ENCODE peak calls at places on chromosomes 2 and 18, in eight cellular contexts. One of them, this sample, is unnamed.

GRCh38 chr18:28036481-28036880 is 140.4 kb downstream of the CDH2 start:
- DNase-seq in HTR-8/SVneo: no peak
- DNase-seq in neuronal stem cell: peak; percentile 71
- DNase-seq in cardiac muscle cell: no peak
- DNase-seq in activated T-cell treated with anti-CD3 and anti-CD28 coated beads for 4 hours: no peak
- DNase-seq in islet precursor cell: no peak
- DNase-seq in NCI-H2171 treated with DMSO at 0.1 percent for 48 hours: no peak
- DNase-seq in sigmoid colon: no peak
- DNase-seq in this sample: no peak

GRCh38 chr2:72745679-72746368 is 80.0 kb downstream of the EXOC6B start:
- DNase-seq in activated T-cell treated with anti-CD3 and anti-CD28 coated beads for 4 hours: no peak
- DNase-seq in NCI-H2171 treated with DMSO at 0.1 percent for 48 hours: peak; percentile 59
- DNase-seq in neuronal stem cell: peak; percentile 51
- DNase-seq in cardiac muscle cell: peak; percentile 87
- DNase-seq in sigmoid colon: no peak
- DNase-seq in HTR-8/SVneo: peak; percentile 37
- DNase-seq in islet precursor cell: no peak
- DNase-seq in this sample: no peak

GRCh38 chr18:78589916-78590437 is 389.6 kb upstream of the SALL3 start:
- DNase-seq in HTR-8/SVneo: no peak
- DNase-seq in islet precursor cell: peak; percentile 28
- DNase-seq in NCI-H2171 treated with DMSO at 0.1 percent for 48 hours: no peak
- DNase-seq in activated T-cell treated with anti-CD3 and anti-CD28 coated beads for 4 hours: no peak
- DNase-seq in neuronal stem cell: no peak
- DNase-seq in cardiac muscle cell: no peak
- DNase-seq in sigmoid colon: no peak
- DNase-seq in this sample: no peak

GRCh38 chr2:112290638-112291037 is 15.2 kb downstream of the ZC3H6 start:
- DNase-seq in HTR-8/SVneo: no peak
- DNase-seq in islet precursor cell: no peak
- DNase-seq in neuronal stem cell: no peak
- DNase-seq in cardiac muscle cell: no peak
- DNase-seq in activated T-cell treated with anti-CD3 and anti-CD28 coated beads for 4 hours: no peak
- DNase-seq in sigmoid colon: no peak
- DNase-seq in NCI-H2171 treated with DMSO at 0.1 percent for 48 hours: no peak
- DNase-seq in this sample: no peak

GRCh38 chr18:26617151-26617554 is 68.8 kb upstream of the KCTD1 start:
- DNase-seq in NCI-H2171 treated with DMSO at 0.1 percent for 48 hours: no peak
- DNase-seq in islet precursor cell: peak; percentile 67
- DNase-seq in HTR-8/SVneo: peak; percentile 74
- DNase-seq in cardiac muscle cell: peak; percentile 82
- DNase-seq in sigmoid colon: no peak
- DNase-seq in activated T-cell treated with anti-CD3 and anti-CD28 coated beads for 4 hours: no peak
- DNase-seq in neuronal stem cell: no peak
- DNase-seq in this sample: no peak

GRCh38 chr2:168456526-168457176 is 579 bp downstream of the CERS6 start:
- DNase-seq in neuronal stem cell: peak; percentile 62
- DNase-seq in sigmoid colon: peak; percentile 66
- DNase-seq in cardiac muscle cell: peak; percentile 39
- DNase-seq in NCI-H2171 treated with DMSO at 0.1 percent for 48 hours: peak; percentile 77
- DNase-seq in HTR-8/SVneo: peak; percentile 18
- DNase-seq in islet precursor cell: peak; percentile 71
- DNase-seq in activated T-cell treated with anti-CD3 and anti-CD28 coated beads for 4 hours: peak; percentile 34
- DNase-seq in this sample: no peak

GRCh38 chr2:108189316-108189715 is 50.5 kb upstream of the SULT1C3 start:
- DNase-seq in HTR-8/SVneo: no peak
- DNase-seq in NCI-H2171 treated with DMSO at 0.1 percent for 48 hours: no peak
- DNase-seq in cardiac muscle cell: no peak
- DNase-seq in neuronal stem cell: no peak
- DNase-seq in activated T-cell treated with anti-CD3 and anti-CD28 coated beads for 4 hours: no peak
- DNase-seq in islet precursor cell: peak; percentile 79
- DNase-seq in sigmoid colon: no peak
- DNase-seq in this sample: no peak

GRCh38 chr2:23791030-23791429 is 135.9 kb downstream of the ATAD2B start:
- DNase-seq in cardiac muscle cell: peak; percentile 86
- DNase-seq in sigmoid colon: no peak
- DNase-seq in HTR-8/SVneo: no peak
- DNase-seq in activated T-cell treated with anti-CD3 and anti-CD28 coated beads for 4 hours: no peak
- DNase-seq in NCI-H2171 treated with DMSO at 0.1 percent for 48 hours: no peak
- DNase-seq in neuronal stem cell: no peak
- DNase-seq in islet precursor cell: no peak
- DNase-seq in this sample: no peak

GRCh38 chr2:227153307-227153706 is 10.7 kb downstream of the COL4A4 start:
- DNase-seq in HTR-8/SVneo: no peak
- DNase-seq in NCI-H2171 treated with DMSO at 0.1 percent for 48 hours: no peak
- DNase-seq in sigmoid colon: no peak
- DNase-seq in cardiac muscle cell: no peak
- DNase-seq in activated T-cell treated with anti-CD3 and anti-CD28 coated beads for 4 hours: no peak
- DNase-seq in neuronal stem cell: no peak
- DNase-seq in islet precursor cell: no peak
- DNase-seq in this sample: no peak

GRCh38 chr18:41150316-41150715 is 804.7 kb upstream of the PIK3C3 start:
- DNase-seq in neuronal stem cell: no peak
- DNase-seq in sigmoid colon: no peak
- DNase-seq in cardiac muscle cell: no peak
- DNase-seq in NCI-H2171 treated with DMSO at 0.1 percent for 48 hours: peak; percentile 97
- DNase-seq in islet precursor cell: no peak
- DNase-seq in HTR-8/SVneo: no peak
- DNase-seq in activated T-cell treated with anti-CD3 and anti-CD28 coated beads for 4 hours: no peak
- DNase-seq in this sample: no peak

GRCh38 chr2:1140389-1141003 is 189.8 kb downstream of the SNTG2 start:
- DNase-seq in islet precursor cell: peak; percentile 89
- DNase-seq in cardiac muscle cell: peak; percentile 3
- DNase-seq in neuronal stem cell: peak; percentile 42
- DNase-seq in HTR-8/SVneo: peak; percentile 49
- DNase-seq in sigmoid colon: no peak
- DNase-seq in NCI-H2171 treated with DMSO at 0.1 percent for 48 hours: peak; percentile 11
- DNase-seq in activated T-cell treated with anti-CD3 and anti-CD28 coated beads for 4 hours: peak; percentile 31
- DNase-seq in this sample: peak; percentile 83

GRCh38 chr2:98623657-98624056 is 15.3 kb downstream of the UNC50 start:
- DNase-seq in sigmoid colon: peak; percentile 72
- DNase-seq in activated T-cell treated with anti-CD3 and anti-CD28 coated beads for 4 hours: no peak
- DNase-seq in HTR-8/SVneo: no peak
- DNase-seq in NCI-H2171 treated with DMSO at 0.1 percent for 48 hours: no peak
- DNase-seq in neuronal stem cell: no peak
- DNase-seq in cardiac muscle cell: peak; percentile 79
- DNase-seq in islet precursor cell: no peak
- DNase-seq in this sample: no peak

GRCh38 chr2:238784671-238785527 is 63.0 kb upstream of the TWIST2 start:
- DNase-seq in HTR-8/SVneo: peak; percentile 71
- DNase-seq in NCI-H2171 treated with DMSO at 0.1 percent for 48 hours: peak; percentile 7
- DNase-seq in activated T-cell treated with anti-CD3 and anti-CD28 coated beads for 4 hours: peak; percentile 37
- DNase-seq in islet precursor cell: peak; percentile 71
- DNase-seq in neuronal stem cell: peak; percentile 60
- DNase-seq in cardiac muscle cell: peak; percentile 76
- DNase-seq in sigmoid colon: peak; percentile 88
- DNase-seq in this sample: peak; percentile 78

GRCh38 chr2:179950391-179950790 is 56.7 kb downstream of the CWC22 start:
- DNase-seq in NCI-H2171 treated with DMSO at 0.1 percent for 48 hours: no peak
- DNase-seq in neuronal stem cell: no peak
- DNase-seq in cardiac muscle cell: no peak
- DNase-seq in HTR-8/SVneo: no peak
- DNase-seq in sigmoid colon: no peak
- DNase-seq in islet precursor cell: no peak
- DNase-seq in activated T-cell treated with anti-CD3 and anti-CD28 coated beads for 4 hours: no peak
- DNase-seq in this sample: no peak

GRCh38 chr18:35641916-35642315 is 60.4 kb downstream of the GALNT1 start:
- DNase-seq in neuronal stem cell: no peak
- DNase-seq in NCI-H2171 treated with DMSO at 0.1 percent for 48 hours: no peak
- DNase-seq in HTR-8/SVneo: no peak
- DNase-seq in cardiac muscle cell: peak; percentile 14
- DNase-seq in activated T-cell treated with anti-CD3 and anti-CD28 coated beads for 4 hours: no peak
- DNase-seq in islet precursor cell: no peak
- DNase-seq in sigmoid colon: no peak
- DNase-seq in this sample: no peak

GRCh38 chr2:47404356-47404755 is 1.4 kb downstream of the MSH2 start:
- DNase-seq in cardiac muscle cell: no peak
- DNase-seq in NCI-H2171 treated with DMSO at 0.1 percent for 48 hours: no peak
- DNase-seq in islet precursor cell: no peak
- DNase-seq in activated T-cell treated with anti-CD3 and anti-CD28 coated beads for 4 hours: no peak
- DNase-seq in sigmoid colon: no peak
- DNase-seq in HTR-8/SVneo: no peak
- DNase-seq in neuronal stem cell: no peak
- DNase-seq in this sample: no peak